ENCODE peak calls at places on chromosomes 1 and 21, in six cellular contexts. I, V, R, C, G and P are unnamed samples.

GRCh38 chr21:41783476-41784150 is 16.8 kb upstream of the RIPK4 start:
- DNase-seq in I (no peak), V (peak), R (peak), C (no peak), G (peak), P (peak)

GRCh38 chr21:30257773-30258172 is 25.0 kb downstream of the KRTAP24-1 start:
- DNase-seq in I (peak), V (peak), R (peak), C (no peak), G (peak), P (peak)

GRCh38 chr1:166947398-166948043 is 27.8 kb downstream of the ILDR2 start:
- DNase-seq in I (peak), V (peak), R (no peak), C (no peak), G (peak), P (peak)

GRCh38 chr1:221858758-221859157 is 116.9 kb upstream of the DUSP10 start:
- DNase-seq in I (no peak), V (no peak), R (peak), C (no peak), G (peak), P (peak)

GRCh38 chr1:226628624-226629155 is 80.1 kb downstream of the STUM start:
- DNase-seq in I (no peak), V (no peak), R (no peak), C (no peak), G (no peak), P (no peak)

GRCh38 chr1:106266786-106267185 is 789.7 kb upstream of the PRMT6 start:
- DNase-seq in I (no peak), V (no peak), R (no peak), C (no peak), G (peak), P (no peak)

GRCh38 chr1:178196631-178197030 is 102.7 kb downstream of the RASAL2 start:
- DNase-seq in I (no peak), V (no peak), R (peak), C (no peak), G (no peak), P (peak)

GRCh38 chr1:18537386-18538306 is 56.9 kb downstream of the KLHDC7A start:
- DNase-seq in I (no peak), V (no peak), R (no peak), C (no peak), G (no peak), P (no peak)

GRCh38 chr1:911875-912739 is 11.6 kb upstream of the SAMD11 start:
- DNase-seq in I (peak), V (peak), R (no peak), C (no peak), G (no peak), P (no peak)

GRCh38 chr1:244187310-244187709 is 136.2 kb downstream of the ZBTB18 start:
- DNase-seq in I (no peak), V (no peak), R (no peak), C (no peak), G (no peak), P (no peak)

GRCh38 chr1:162609306-162609705 is 23.0 kb upstream of the DDR2 start:
- DNase-seq in I (no peak), V (no peak), R (no peak), C (no peak), G (peak), P (no peak)

GRCh38 chr1:203316626-203317093 is 11.3 kb downstream of the BTG2 start:
- DNase-seq in I (no peak), V (peak), R (no peak), C (no peak), G (no peak), P (no peak)

GRCh38 chr1:154325583-154326545 is 539 bp downstream of the ATP8B2 start:
- DNase-seq in I (peak), V (peak), R (peak), C (peak), G (peak), P (peak)

GRCh38 chr1:191256917-191257316 is 779.3 kb upstream of the BRINP3 start:
- DNase-seq in I (no peak), V (no peak), R (no peak), C (no peak), G (no peak), P (no peak)

GRCh38 chr1:94009304-94009703 is 100.1 kb upstream of the GCLM start:
- DNase-seq in I (no peak), V (no peak), R (no peak), C (no peak), G (no peak), P (no peak)

GRCh38 chr1:204894031-204894430 is 23.4 kb downstream of the NFASC start:
- DNase-seq in I (no peak), V (no peak), R (peak), C (no peak), G (peak), P (no peak)

GRCh38 chr1:88877382-88877825 is 14.0 kb downstream of the GTF2B start:
- DNase-seq in I (peak), V (peak), R (peak), C (no peak), G (peak), P (peak)

GRCh38 chr1:35319988-35320713 is 51.6 kb downstream of the ZMYM4 start:
- DNase-seq in I (no peak), V (no peak), R (no peak), C (no peak), G (peak), P (peak)

GRCh38 chr1:205543351-205544305 is 39.2 kb downstream of the CDK18 start:
- DNase-seq in I (peak), V (peak), R (peak), C (no peak), G (peak), P (peak)

GRCh38 chr21:39348355-39349210 is at the start of gene HMGN1:
- DNase-seq in I (peak), V (peak), R (peak), C (peak), G (peak), P (peak)

GRCh38 chr1:233518344-233518743 is 95.6 kb upstream of the KCNK1 start:
- DNase-seq in I (peak), V (peak), R (peak), C (peak), G (peak), P (peak)

GRCh38 chr1:228097333-228098081 is 5.6 kb downstream of the C1orf35 start:
- DNase-seq in I (no peak), V (no peak), R (no peak), C (no peak), G (no peak), P (no peak)

GRCh38 chr1:147808025-147808424 is 47.6 kb upstream of the GJA5 start:
- DNase-seq in I (no peak), V (peak), R (peak), C (no peak), G (peak), P (no peak)

GRCh38 chr1:10237157-10237539 is 26.8 kb downstream of the KIF1B start:
- DNase-seq in I (no peak), V (no peak), R (no peak), C (no peak), G (no peak), P (no peak)

GRCh38 chr21:29678616-29679015 is 261.2 kb downstream of the GRIK1 start:
- DNase-seq in I (no peak), V (no peak), R (no peak), C (no peak), G (peak), P (no peak)

GRCh38 chr1:245436407-245436806 is 281.6 kb downstream of the KIF26B start:
- DNase-seq in I (no peak), V (no peak), R (no peak), C (no peak), G (no peak), P (no peak)

GRCh38 chr1:119818181-119818580 is 6.9 kb upstream of the REG4 start:
- DNase-seq in I (no peak), V (no peak), R (no peak), C (no peak), G (no peak), P (no peak)

GRCh38 chr1:245748246-245748645 is 593.5 kb downstream of the KIF26B start:
- DNase-seq in I (peak), V (no peak), R (no peak), C (no peak), G (no peak), P (no peak)

GRCh38 chr1:226526801-226527595 is 21.6 kb upstream of the STUM start:
- DNase-seq in I (peak), V (no peak), R (peak), C (no peak), G (peak), P (no peak)

GRCh38 chr21:45341779-45342178 is 54.1 kb upstream of the POFUT2 start:
- DNase-seq in I (no peak), V (no peak), R (peak), C (no peak), G (no peak), P (peak)

GRCh38 chr21:44466351-44466954 is 11.1 kb downstream of the LRRC3 start:
- DNase-seq in I (no peak), V (no peak), R (no peak), C (no peak), G (no peak), P (no peak)

GRCh38 chr1:214404571-214405213 is 123.7 kb downstream of the SMYD2 start:
- DNase-seq in I (no peak), V (no peak), R (peak), C (no peak), G (no peak), P (peak)

DNA sequence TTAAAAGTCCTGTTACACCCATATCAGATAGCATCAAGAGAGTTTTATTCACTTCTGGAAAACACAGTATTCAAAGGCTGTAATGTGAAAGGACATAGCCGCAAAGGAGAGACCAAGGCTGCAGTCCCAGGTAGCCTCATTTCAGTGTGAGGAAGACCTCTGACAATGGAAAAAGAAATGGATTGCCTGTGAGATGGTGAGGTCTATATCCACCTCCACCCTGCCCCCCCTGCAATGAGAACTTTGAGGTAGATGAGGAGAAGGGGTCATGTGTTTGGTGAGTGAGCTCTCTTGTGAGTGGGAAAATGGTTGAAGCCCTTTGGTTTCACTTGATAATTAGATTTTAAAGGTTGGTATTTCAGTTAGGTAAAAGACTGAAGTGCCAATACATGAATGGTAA is 3.5 kb downstream of the MRPS6 start:
- DNase-seq in I (no peak), V (no peak), R (no peak), C (no peak), G (no peak), P (no peak)
- H3K4me2 ChIP-seq in I (peak), V (peak), R (peak), C (no peak), G (peak), P (no peak)

GRCh38 chr1:30675761-30676160 is 47.6 kb downstream of the MATN1 start:
- DNase-seq in I (no peak), V (no peak), R (peak), C (no peak), G (peak), P (peak)
- H3K4me2 ChIP-seq in I (no peak), V (no peak), R (peak), C (no peak), G (peak), P (no peak)

DNA sequence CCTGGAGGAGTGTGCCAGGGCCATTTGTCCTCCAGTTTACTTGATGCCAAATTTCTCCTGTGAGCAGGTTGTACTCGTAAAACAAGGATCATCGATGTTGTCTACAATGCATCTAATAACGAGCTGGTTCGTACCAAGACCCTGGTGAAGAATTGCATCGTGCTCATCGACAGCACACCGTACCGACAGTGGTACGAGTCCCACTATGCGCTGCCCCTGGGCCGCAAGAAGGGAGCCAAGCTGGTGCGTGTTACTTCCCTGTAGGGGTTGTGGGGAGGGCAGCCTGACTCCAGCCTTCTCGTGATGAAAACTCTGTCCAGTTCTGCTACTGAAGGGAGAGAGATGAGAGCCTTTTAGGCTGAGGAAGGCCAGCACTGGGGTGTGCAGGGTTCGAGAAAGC is 2.2 kb downstream of the RPS8 start:
- DNase-seq in I (no peak), V (no peak), R (no peak), C (no peak), G (no peak), P (no peak)
- H3K4me2 ChIP-seq in I (peak), V (peak), R (peak), C (peak), G (peak), P (peak)

GRCh38 chr1:45584351-45585109 is 689 bp downstream of the NASP start:
- DNase-seq in I (peak), V (peak), R (peak), C (peak), G (peak), P (peak)

GRCh38 chr1:45585496-45586075 is 1.7 kb downstream of the NASP start:
- DNase-seq in I (no peak), V (no peak), R (no peak), C (no peak), G (no peak), P (no peak)

GRCh38 chr1:45583666-45584350 is at the start of gene NASP:
- DNase-seq in I (peak), V (peak), R (peak), C (peak), G (peak), P (peak)

GRCh38 chr1:45586769-45587168 is 2.9 kb downstream of the NASP start:
- DNase-seq in I (no peak), V (no peak), R (no peak), C (no peak), G (peak), P (no peak)

GRCh38 chr1:45585110-45585426 is 1.2 kb downstream of the NASP start:
- DNase-seq in I (no peak), V (no peak), R (no peak), C (no peak), G (no peak), P (no peak)
- H3K4me2 ChIP-seq in I (peak), V (peak), R (peak), C (peak), G (peak), P (peak)